ENCODE peak calls at places on chromosomes 6 and 20, in seven cellular contexts. One of them, this sample, is unnamed.

GRCh38 chr6:31821301-31822037 is 6.1 kb upstream of the HSPA1B start:
- DNase-seq in K562: peak; percentile 76
- DNase-seq in SK-N-SH: peak; percentile 62
- DNase-seq in HepG2: no peak
- DNase-seq in HCT116: no peak
- DNase-seq in GM12878: no peak
- DNase-seq in H1: no peak
- DNase-seq in this sample: no peak

GRCh38 chr20:17882065-17882833 is 86.3 kb downstream of the SNX5 start:
- DNase-seq in K562: no peak
- DNase-seq in SK-N-SH: no peak
- DNase-seq in HepG2: peak; percentile 95
- DNase-seq in HCT116: no peak
- DNase-seq in GM12878: no peak
- DNase-seq in H1: no peak
- DNase-seq in this sample: no peak

GRCh38 chr20:48308232-48308781 is 519.5 kb downstream of the PREX1 start:
- DNase-seq in K562: no peak
- DNase-seq in SK-N-SH: peak; percentile 49
- DNase-seq in HepG2: no peak
- DNase-seq in HCT116: no peak
- DNase-seq in GM12878: no peak
- DNase-seq in H1: no peak
- DNase-seq in this sample: no peak

GRCh38 chr6:98834060-98835031 is at the start of gene POU3F2:
- DNase-seq in K562: peak; percentile 96
- DNase-seq in SK-N-SH: peak; percentile 97
- DNase-seq in HepG2: peak; percentile 57
- DNase-seq in HCT116: no peak
- DNase-seq in GM12878: no peak
- DNase-seq in H1: peak; percentile 92
- DNase-seq in this sample: peak; percentile 91

GRCh38 chr6:12534454-12534853 is 182.1 kb upstream of the PHACTR1 start:
- DNase-seq in K562: no peak
- DNase-seq in SK-N-SH: no peak
- DNase-seq in HepG2: no peak
- DNase-seq in HCT116: no peak
- DNase-seq in GM12878: no peak
- DNase-seq in H1: no peak
- DNase-seq in this sample: no peak

GRCh38 chr20:35856866-35857265 is 85.1 kb downstream of the PHF20 start:
- DNase-seq in K562: no peak
- DNase-seq in SK-N-SH: no peak
- DNase-seq in HepG2: no peak
- DNase-seq in HCT116: no peak
- DNase-seq in GM12878: no peak
- DNase-seq in H1: no peak
- DNase-seq in this sample: no peak

GRCh38 chr6:33587529-33588215 is 7.6 kb upstream of the BAK1 start:
- DNase-seq in K562: no peak
- DNase-seq in SK-N-SH: no peak
- DNase-seq in HepG2: no peak
- DNase-seq in HCT116: no peak
- DNase-seq in GM12878: no peak
- DNase-seq in H1: no peak
- DNase-seq in this sample: no peak

GRCh38 chr6:138250513-138251247 is 32.4 kb upstream of the PBOV1 start:
- DNase-seq in K562: no peak
- DNase-seq in SK-N-SH: no peak
- DNase-seq in HepG2: no peak
- DNase-seq in HCT116: no peak
- DNase-seq in GM12878: no peak
- DNase-seq in H1: no peak
- DNase-seq in this sample: no peak

GRCh38 chr6:98669371-98669770 is 165.0 kb upstream of the POU3F2 start:
- DNase-seq in K562: no peak
- DNase-seq in SK-N-SH: no peak
- DNase-seq in HepG2: no peak
- DNase-seq in HCT116: no peak
- DNase-seq in GM12878: no peak
- DNase-seq in H1: no peak
- DNase-seq in this sample: no peak

GRCh38 chr6:34196833-34197195 is 39.9 kb upstream of the HMGA1 start:
- DNase-seq in K562: peak; percentile 46
- DNase-seq in SK-N-SH: no peak
- DNase-seq in HepG2: no peak
- DNase-seq in HCT116: no peak
- DNase-seq in GM12878: no peak
- DNase-seq in H1: no peak
- DNase-seq in this sample: no peak

GRCh38 chr6:46323312-46323965 is 152.7 kb upstream of the ENPP5 start:
- DNase-seq in K562: no peak
- DNase-seq in SK-N-SH: no peak
- DNase-seq in HepG2: no peak
- DNase-seq in HCT116: no peak
- DNase-seq in GM12878: no peak
- DNase-seq in H1: no peak
- DNase-seq in this sample: no peak
- TF ChIP-seq JUND in K562: no peak
- TF ChIP-seq JUND in SK-N-SH: peak; percentile 18
- TF ChIP-seq JUND in HepG2: no peak
- TF ChIP-seq JUND in HCT116: no peak
- TF ChIP-seq JUND in GM12878: no peak
- TF ChIP-seq JUND in H1: no peak
- TF ChIP-seq JUND in this sample: no peak

DNA sequence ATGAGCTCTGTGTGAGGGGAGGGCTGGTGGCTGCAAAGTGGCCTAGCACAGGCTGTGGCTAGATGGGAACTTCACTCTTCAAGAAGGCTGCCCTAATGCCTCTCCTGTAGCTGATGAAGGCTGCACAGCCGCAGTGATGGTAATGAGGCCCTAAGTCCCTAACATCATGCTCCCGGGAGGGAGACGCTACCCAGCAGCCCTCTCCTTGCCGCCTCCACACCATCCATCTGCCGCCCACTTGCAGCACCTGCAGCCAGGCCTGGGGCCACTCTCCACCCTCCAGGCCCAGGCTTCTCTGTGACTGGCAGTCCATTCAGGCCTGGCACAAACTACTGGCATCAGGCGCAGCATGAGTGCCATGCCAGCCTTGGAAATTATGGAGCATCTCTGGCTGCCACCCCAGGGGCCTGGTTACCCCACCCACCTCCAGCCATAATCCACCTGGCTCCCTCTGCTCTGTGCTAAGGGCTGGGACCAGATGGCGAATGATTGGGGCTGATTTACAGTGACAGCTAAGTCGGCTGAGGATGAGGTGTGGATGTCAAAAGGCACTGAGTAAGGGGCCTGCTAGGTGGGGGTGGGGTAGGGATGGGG is 284.2 kb downstream of the LRFN2 start:
- DNase-seq in K562: no peak
- DNase-seq in SK-N-SH: no peak
- DNase-seq in HepG2: no peak
- DNase-seq in HCT116: no peak
- DNase-seq in GM12878: no peak
- DNase-seq in H1: no peak
- DNase-seq in this sample: no peak
- TF ChIP-seq JUND in K562: no peak
- TF ChIP-seq JUND in SK-N-SH: no peak
- TF ChIP-seq JUND in HepG2: no peak
- TF ChIP-seq JUND in HCT116: no peak
- TF ChIP-seq JUND in GM12878: no peak
- TF ChIP-seq JUND in H1: no peak
- TF ChIP-seq JUND in this sample: no peak

GRCh38 chr20:32709528-32710121 is 33.6 kb downstream of the COMMD7 start:
- DNase-seq in K562: no peak
- DNase-seq in SK-N-SH: peak; percentile 19
- DNase-seq in HepG2: peak; percentile 64
- DNase-seq in HCT116: no peak
- DNase-seq in GM12878: no peak
- DNase-seq in H1: no peak
- DNase-seq in this sample: no peak

GRCh38 chr20:32706486-32706885 is 32.7 kb upstream of the C20orf203 start:
- DNase-seq in K562: no peak
- DNase-seq in SK-N-SH: no peak
- DNase-seq in HepG2: no peak
- DNase-seq in HCT116: no peak
- DNase-seq in GM12878: no peak
- DNase-seq in H1: no peak
- DNase-seq in this sample: no peak

GRCh38 chr20:32702706-32703425 is 29.1 kb upstream of the C20orf203 start:
- DNase-seq in K562: no peak
- DNase-seq in SK-N-SH: no peak
- DNase-seq in HepG2: no peak
- DNase-seq in HCT116: no peak
- DNase-seq in GM12878: no peak
- DNase-seq in H1: no peak
- DNase-seq in this sample: no peak

DNA sequence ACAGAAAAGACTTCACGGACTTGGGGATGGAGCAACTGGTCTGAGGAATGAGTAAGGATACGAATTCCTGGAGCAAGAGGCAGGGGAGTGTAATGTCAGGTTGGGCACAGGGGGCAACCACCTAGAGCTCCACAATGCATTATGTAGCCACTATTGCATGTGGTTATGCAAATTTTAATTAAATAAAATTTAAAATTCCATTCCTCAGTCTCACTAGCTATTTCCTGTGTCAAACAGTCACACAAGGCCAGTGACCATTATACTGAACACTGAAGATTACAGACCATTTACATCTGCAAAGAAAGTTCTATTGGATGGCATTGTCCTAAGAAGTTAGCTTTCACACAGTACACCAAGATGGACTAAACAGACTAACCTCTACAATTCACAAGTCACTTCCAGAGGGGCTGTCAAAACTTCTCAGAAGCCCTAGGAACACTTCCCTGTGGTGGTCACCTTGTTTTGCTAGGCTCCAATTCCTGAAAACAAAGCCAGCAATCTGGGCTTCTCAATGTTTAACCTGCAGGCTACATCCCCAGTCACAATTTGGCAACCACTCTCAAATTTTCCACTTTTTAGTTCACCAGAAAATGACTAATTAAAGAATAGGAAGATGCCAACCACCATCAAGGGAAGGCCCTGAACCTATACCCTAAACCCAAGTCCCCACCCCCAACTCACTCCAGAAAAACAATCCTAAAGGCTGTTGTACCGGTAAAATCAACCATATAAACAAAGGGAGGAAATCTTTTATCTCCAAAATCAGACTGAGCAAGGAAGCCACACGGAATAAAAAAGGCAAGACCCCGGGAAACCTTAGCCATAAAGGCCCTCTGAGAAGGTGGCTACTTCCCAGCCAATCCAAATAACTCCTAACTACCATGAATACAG is 34.2 kb upstream of the C20orf203 start:
- DNase-seq in K562: no peak
- DNase-seq in SK-N-SH: no peak
- DNase-seq in HepG2: no peak
- DNase-seq in HCT116: no peak
- DNase-seq in GM12878: no peak
- DNase-seq in H1: no peak
- DNase-seq in this sample: no peak
- TF ChIP-seq JUND in K562: no peak
- TF ChIP-seq JUND in SK-N-SH: no peak
- TF ChIP-seq JUND in HepG2: no peak
- TF ChIP-seq JUND in HCT116: no peak
- TF ChIP-seq JUND in GM12878: no peak
- TF ChIP-seq JUND in H1: no peak
- TF ChIP-seq JUND in this sample: no peak

GRCh38 chr6:52293067-52293466 is 8.5 kb upstream of the MCM3 start:
- DNase-seq in K562: no peak
- DNase-seq in SK-N-SH: peak; percentile 72
- DNase-seq in HepG2: no peak
- DNase-seq in HCT116: no peak
- DNase-seq in GM12878: no peak
- DNase-seq in H1: no peak
- DNase-seq in this sample: no peak
- TF ChIP-seq JUND in K562: no peak
- TF ChIP-seq JUND in SK-N-SH: no peak
- TF ChIP-seq JUND in HepG2: no peak
- TF ChIP-seq JUND in HCT116: no peak
- TF ChIP-seq JUND in GM12878: no peak
- TF ChIP-seq JUND in H1: no peak
- TF ChIP-seq JUND in this sample: no peak

DNA sequence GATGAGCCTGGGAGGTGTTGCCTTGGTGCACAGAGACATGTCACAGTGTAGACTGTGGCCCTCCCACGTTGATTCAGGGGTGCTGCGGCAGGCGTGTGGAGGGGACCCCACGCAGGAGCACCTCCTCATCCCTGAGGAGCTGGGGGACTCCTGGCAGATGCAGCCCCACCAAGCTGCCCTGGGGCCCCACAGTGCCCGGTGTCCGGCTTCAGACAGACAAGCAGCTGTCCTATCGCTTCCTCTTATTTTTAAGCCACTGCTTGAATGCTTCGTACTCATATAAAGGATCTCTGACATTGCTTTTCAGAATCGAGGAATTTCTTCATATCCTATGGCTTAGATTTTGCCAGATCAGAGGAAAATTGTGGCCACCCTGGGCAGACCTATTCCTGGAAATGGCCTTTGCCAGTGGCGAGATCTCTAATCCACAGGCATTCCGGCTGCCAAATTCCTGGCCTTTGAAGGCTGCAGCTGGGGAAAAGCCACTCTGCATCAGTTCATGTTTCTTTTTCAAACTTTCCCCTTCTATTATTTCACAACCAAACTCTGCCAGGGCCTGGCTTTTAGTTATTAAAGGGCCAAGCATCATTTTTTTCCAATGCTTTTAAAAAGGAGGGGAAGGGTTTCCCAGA is 337.0 kb downstream of the THBS2 start:
- DNase-seq in K562: no peak
- DNase-seq in SK-N-SH: no peak
- DNase-seq in HepG2: no peak
- DNase-seq in HCT116: no peak
- DNase-seq in GM12878: no peak
- DNase-seq in H1: no peak
- DNase-seq in this sample: no peak
- TF ChIP-seq JUND in K562: no peak
- TF ChIP-seq JUND in SK-N-SH: no peak
- TF ChIP-seq JUND in HepG2: no peak
- TF ChIP-seq JUND in HCT116: no peak
- TF ChIP-seq JUND in GM12878: no peak
- TF ChIP-seq JUND in H1: no peak
- TF ChIP-seq JUND in this sample: no peak

GRCh38 chr6:136052046-136052445 is 198.1 kb downstream of the MTFR2 start:
- DNase-seq in K562: no peak
- DNase-seq in SK-N-SH: no peak
- DNase-seq in HepG2: no peak
- DNase-seq in HCT116: no peak
- DNase-seq in GM12878: no peak
- DNase-seq in H1: no peak
- DNase-seq in this sample: no peak

GRCh38 chr6:136050475-136050874 is 199.0 kb downstream of the PDE7B start:
- DNase-seq in K562: no peak
- DNase-seq in SK-N-SH: no peak
- DNase-seq in HepG2: no peak
- DNase-seq in HCT116: no peak
- DNase-seq in GM12878: no peak
- DNase-seq in H1: no peak
- DNase-seq in this sample: no peak

GRCh38 chr6:136051140-136051775 is 198.9 kb downstream of the MTFR2 start:
- DNase-seq in K562: no peak
- DNase-seq in SK-N-SH: no peak
- DNase-seq in HepG2: no peak
- DNase-seq in HCT116: no peak
- DNase-seq in GM12878: no peak
- DNase-seq in H1: no peak
- DNase-seq in this sample: no peak
- TF ChIP-seq JUND in K562: no peak
- TF ChIP-seq JUND in SK-N-SH: no peak
- TF ChIP-seq JUND in HepG2: no peak
- TF ChIP-seq JUND in HCT116: no peak
- TF ChIP-seq JUND in GM12878: no peak
- TF ChIP-seq JUND in H1: no peak
- TF ChIP-seq JUND in this sample: no peak

GRCh38 chr6:5085638-5086293 is 625 bp downstream of the PPP1R3G start:
- DNase-seq in K562: no peak
- DNase-seq in SK-N-SH: peak; percentile 76
- DNase-seq in HepG2: no peak
- DNase-seq in HCT116: no peak
- DNase-seq in GM12878: no peak
- DNase-seq in H1: no peak
- DNase-seq in this sample: peak; percentile 20
- TF ChIP-seq JUND in K562: no peak
- TF ChIP-seq JUND in SK-N-SH: no peak
- TF ChIP-seq JUND in HepG2: no peak
- TF ChIP-seq JUND in HCT116: no peak
- TF ChIP-seq JUND in GM12878: no peak
- TF ChIP-seq JUND in H1: no peak
- TF ChIP-seq JUND in this sample: no peak